ENCODE peak calls at places on chromosomes 13 and 19, in six cellular contexts. L is fibroblast of pulmonary artery; C is LHCN-M2; Q is stimulated activated CD4-positive, alpha-beta T cell treated with anti-CD3 and anti-CD28 coated beads, Interleukin-15, amount 100 ng/mL, for 24 hours; M is progenitor cell of endocrine pancreas; S is Jurkat, Clone E6-1. R is an unnamed sample.

GRCh38 chr13:48876289-48876688 is 99.4 kb upstream of the FNDC3A start:
- DNase-seq in L (no peak), C (no peak), Q (no peak), M (no peak), S (peak; percentile 20), R (no peak)

GRCh38 chr13:27783111-27783510 is 9.2 kb upstream of the GSX1 start:
- DNase-seq in L (peak; percentile 17), C (no peak), Q (no peak), M (no peak), S (peak; percentile 9), R (no peak)

GRCh38 chr13:95457294-95457693 is 95.2 kb upstream of the CLDN10 start:
- DNase-seq in L (no peak), C (no peak), Q (peak; percentile 11), M (no peak), S (no peak), R (no peak)

GRCh38 chr19:44725251-44725650 is 23.3 kb upstream of the BCL3 start:
- DNase-seq in L (no peak), C (no peak), Q (no peak), M (no peak), S (no peak), R (no peak)

GRCh38 chr19:33273881-33274662 is 28.3 kb downstream of the CEBPA start:
- DNase-seq in L (peak; percentile 85), C (peak; percentile 85), Q (peak; percentile 63), M (no peak), S (no peak), R (peak; percentile 42)

GRCh38 chr13:73535341-73535740 is 476.5 kb downstream of the KLF5 start:
- DNase-seq in L (no peak), C (no peak), Q (no peak), M (no peak), S (no peak), R (no peak)

GRCh38 chr13:77990973-77991372 is 72.3 kb upstream of the EDNRB start:
- DNase-seq in L (no peak), C (no peak), Q (no peak), M (no peak), S (no peak), R (no peak)

GRCh38 chr13:98447881-98448641 is 128.8 kb downstream of the STK24 start:
- DNase-seq in L (no peak), C (no peak), Q (peak; percentile 52), M (no peak), S (peak; percentile 74), R (peak; percentile 84)

GRCh38 chr19:42634409-42635232 is 39.9 kb upstream of the CEACAM8 start:
- DNase-seq in L (peak; percentile 41), C (peak; percentile 13), Q (peak; percentile 70), M (no peak), S (peak; percentile 35), R (peak; percentile 51)

GRCh38 chr13:36428083-36428482 is 4.2 kb upstream of the CCNA1 start:
- DNase-seq in L (peak; percentile 67), C (no peak), Q (no peak), M (no peak), S (no peak), R (no peak)

GRCh38 chr19:52941941-52942370 is 18.7 kb upstream of the ZNF888 start:
- DNase-seq in L (peak; percentile 31), C (no peak), Q (peak; percentile 21), M (no peak), S (peak; percentile 10), R (peak; percentile 30)

GRCh38 chr19:40279120-40279551 is 6.0 kb downstream of the AKT2 start:
- DNase-seq in L (peak; percentile 75), C (no peak), Q (no peak), M (no peak), S (no peak), R (no peak)

GRCh38 chr19:5141278-5141925 is 172.5 kb downstream of the KDM4B start:
- DNase-seq in L (peak; percentile 31), C (no peak), Q (no peak), M (no peak), S (no peak), R (no peak)

GRCh38 chr19:2014731-2015610 is 543 bp downstream of the BTBD2 start:
- DNase-seq in L (no peak), C (no peak), Q (peak; percentile 45), M (no peak), S (no peak), R (peak; percentile 49)

GRCh38 chr19:42079886-42080763 is 4.2 kb downstream of the ZNF574 start:
- DNase-seq in L (no peak), C (no peak), Q (no peak), M (no peak), S (no peak), R (no peak)

GRCh38 chr19:38034153-38034835 is 127.3 kb downstream of the SIPA1L3 start:
- DNase-seq in L (peak; percentile 34), C (no peak), Q (no peak), M (no peak), S (no peak), R (no peak)

GRCh38 chr13:106637519-106637918 is 69.6 kb upstream of the ARGLU1 start:
- DNase-seq in L (no peak), C (no peak), Q (no peak), M (no peak), S (no peak), R (no peak)

GRCh38 chr13:60135344-60135743 is 28.4 kb downstream of the DIAPH3 start:
- DNase-seq in L (no peak), C (no peak), Q (no peak), M (no peak), S (no peak), R (no peak)

GRCh38 chr13:36919206-36919832 is 719 bp downstream of the SMAD9 start:
- DNase-seq in L (peak; percentile 17), C (peak; percentile 38), Q (peak; percentile 17), M (peak; percentile 57), S (no peak), R (peak; percentile 74)

GRCh38 chr13:97567510-97568243 is 133.7 kb downstream of the RAP2A start:
- DNase-seq in L (peak; percentile 74), C (peak; percentile 4), Q (no peak), M (no peak), S (no peak), R (no peak)

GRCh38 chr13:109998808-109999528 is 212.6 kb upstream of the IRS2 start:
- DNase-seq in L (peak; percentile 84), C (peak; percentile 75), Q (no peak), M (no peak), S (no peak), R (no peak)

GRCh38 chr13:62122434-62122833 is 706.8 kb upstream of the PCDH20 start:
- DNase-seq in L (no peak), C (no peak), Q (no peak), M (no peak), S (no peak), R (no peak)

GRCh38 chr13:74770361-74770760 is 636.2 kb upstream of the KLF12 start:
- DNase-seq in L (peak; percentile 91), C (peak; percentile 88), Q (no peak), M (no peak), S (no peak), R (no peak)

GRCh38 chr13:48411281-48412099 is 1.4 kb downstream of the LPAR6 start:
- DNase-seq in L (no peak), C (no peak), Q (peak; percentile 37), M (no peak), S (peak; percentile 71), R (no peak)

GRCh38 chr19:18086590-18087138 is at the start of gene IL12RB1:
- DNase-seq in L (no peak), C (no peak), Q (peak; percentile 73), M (no peak), S (peak; percentile 37), R (no peak)

GRCh38 chr13:41019027-41019487 is at the start of gene ELF1:
- DNase-seq in L (peak; percentile 59), C (peak; percentile 79), Q (peak; percentile 63), M (no peak), S (peak; percentile 90), R (no peak)

GRCh38 chr13:40445557-40445990 is 220.9 kb downstream of the FOXO1 start:
- DNase-seq in L (peak; percentile 97), C (peak; percentile 91), Q (peak; percentile 31), M (no peak), S (no peak), R (no peak)

GRCh38 chr13:80547885-80548284 is 207.0 kb upstream of the SPRY2 start:
- DNase-seq in L (peak; percentile 85), C (peak; percentile 22), Q (no peak), M (no peak), S (no peak), R (no peak)

GRCh38 chr19:7871530-7872305 is 2.5 kb downstream of the PRR36 start:
- DNase-seq in L (peak; percentile 95), C (peak; percentile 82), Q (peak; percentile 89), M (peak; percentile 82), S (peak; percentile 68), R (peak; percentile 92)

GRCh38 chr13:99893567-99893966 is 78.0 kb downstream of the ZIC5 start:
- DNase-seq in L (no peak), C (no peak), Q (no peak), M (no peak), S (no peak), R (no peak)

GRCh38 chr19:6586726-6587092 is 4.2 kb downstream of the CD70 start:
- DNase-seq in L (no peak), C (no peak), Q (no peak), M (no peak), S (no peak), R (no peak)

GRCh38 chr13:59480398-59480797 is 683.3 kb downstream of the DIAPH3 start:
- DNase-seq in L (peak; percentile 34), C (peak; percentile 66), Q (no peak), M (no peak), S (no peak), R (no peak)